ENCODE peak calls at places on chromosomes 13 and 19, in nine cellular contexts. A is suprapubic skin, O is HCT116, T is endothelial cell of umbilical vein, Q is transverse colon, Z is GM23338, K is esophagus muscularis mucosa, C is SK-N-SH, P is K562. G is an unnamed sample.

GRCh38 chr19:29454109-29454508 is 71.7 kb upstream of the VSTM2B start:
- DNase-seq in A (no peak), P (no peak), C (no peak), Z (no peak), Q (no peak), K (peak; percentile 80), T (no peak), O (no peak), G (no peak)

GRCh38 chr13:20799726-20800416 is 26.1 kb upstream of the EEF1AKMT1 start:
- DNase-seq in Q (no peak), P (no peak), K (no peak), C (no peak), A (no peak), Z (no peak), T (peak; percentile 28), O (no peak), G (no peak)

GRCh38 chr13:41696163-41697003 is 239.0 kb downstream of the RGCC start:
- DNase-seq in Q (no peak), K (no peak), C (no peak), A (no peak), O (peak; percentile 61), Z (peak; percentile 63), T (peak; percentile 89), P (no peak), G (no peak)

GRCh38 chr19:38638461-38638860 is 9.0 kb upstream of the ACTN4 start:
- DNase-seq in C (no peak), A (no peak), K (no peak), O (no peak), Q (no peak), Z (no peak), P (no peak), T (no peak), G (no peak)

GRCh38 chr13:40615619-40616018 is 50.8 kb downstream of the FOXO1 start:
- DNase-seq in Z (no peak), A (no peak), P (no peak), T (no peak), K (peak; percentile 78), O (no peak), C (no peak), Q (no peak), G (no peak)

GRCh38 chr19:440391-441212 is 20.2 kb downstream of the SHC2 start:
- DNase-seq in C (no peak), Q (no peak), Z (no peak), K (no peak), A (no peak), T (no peak), P (no peak), O (no peak), G (no peak)

GRCh38 chr13:103638706-103639105 is 572.5 kb upstream of the SLC10A2 start:
- DNase-seq in Q (no peak), C (no peak), Z (no peak), O (no peak), T (no peak), K (no peak), A (no peak), P (no peak), G (no peak)

GRCh38 chr13:73857106-73857505 is 277.1 kb downstream of the KLF12 start:
- DNase-seq in P (no peak), T (no peak), Z (no peak), Q (no peak), A (no peak), C (no peak), O (no peak), K (no peak), G (no peak)

GRCh38 chr19:35932291-35932936 is 3.8 kb upstream of the LRFN3 start:
- DNase-seq in O (no peak), T (no peak), P (no peak), Z (peak; percentile 68), A (no peak), Q (no peak), K (no peak), C (no peak), G (no peak)

GRCh38 chr19:5057860-5058259 is 88.9 kb downstream of the KDM4B start:
- DNase-seq in P (peak; percentile 76), Z (peak; percentile 46), O (no peak), A (no peak), K (no peak), T (no peak), C (peak; percentile 80), Q (no peak), G (no peak)

GRCh38 chr19:49391581-49392399 is 3.7 kb downstream of the KASH5 start:
- DNase-seq in Q (peak; percentile 84), C (peak; percentile 88), Z (peak; percentile 91), P (peak; percentile 89), O (peak; percentile 60), A (no peak), K (no peak), T (peak; percentile 55), G (peak; percentile 79)

GRCh38 chr13:47945738-47946137 is 55.3 kb downstream of the SUCLA2 start:
- DNase-seq in T (no peak), Q (no peak), C (no peak), Z (no peak), O (no peak), P (no peak), A (no peak), K (no peak), G (no peak)

GRCh38 chr13:79593121-79593520 is 112.2 kb downstream of the NDFIP2 start:
- DNase-seq in Q (no peak), T (no peak), Z (no peak), A (no peak), O (no peak), K (no peak), P (no peak), C (no peak), G (no peak)

GRCh38 chr19:46503848-46504453 is 8.3 kb upstream of the PNMA8B start:
- DNase-seq in Z (peak; percentile 51), C (peak; percentile 74), P (no peak), O (no peak), Q (no peak), K (no peak), A (no peak), T (no peak), G (no peak)

GRCh38 chr13:44578064-44578394 is 1.9 kb upstream of the TSC22D1 start:
- DNase-seq in K (no peak), Q (no peak), A (no peak), O (no peak), Z (peak; percentile 64), T (no peak), C (peak; percentile 79), P (no peak), G (no peak)

GRCh38 chr13:44575035-44575434 is 1.1 kb downstream of the TSC22D1 start:
- DNase-seq in C (no peak), Z (no peak), T (no peak), O (no peak), P (no peak), Q (no peak), K (no peak), A (no peak), G (no peak)

GRCh38 chr13:44577236-44578063 is 1.3 kb upstream of the TSC22D1 start:
- DNase-seq in T (peak; percentile 96), Q (peak; percentile 98), P (peak; percentile 88), C (peak; percentile 96), Z (peak; percentile 98), O (peak; percentile 88), K (peak; percentile 98), A (peak; percentile 96), G (peak; percentile 93)

GRCh38 chr13:44575741-44576395 is at the start of gene TSC22D1:
- DNase-seq in K (no peak), P (no peak), A (no peak), C (peak; percentile 54), Q (peak; percentile 57), O (no peak), T (peak; percentile 62), Z (peak; percentile 56), G (no peak)

GRCh38 chr13:44576396-44577235 is 486 bp upstream of the TSC22D1 start:
- DNase-seq in O (no peak), K (no peak), P (peak; percentile 30), Z (no peak), A (no peak), C (peak; percentile 68), T (no peak), Q (peak; percentile 19), G (no peak)
- TF ChIP-seq POLR2AphosphoS5 in O (no peak), K (no peak), P (no peak), Z (no peak), A (no peak), C (peak; percentile 60), T (no peak), Q (no peak), G (no peak)

GRCh38 chr19:33063356-33064116 is 1.2 kb downstream of the RHPN2 start:
- DNase-seq in Q (peak; percentile 78), T (no peak), K (no peak), P (no peak), O (no peak), C (peak; percentile 57), Z (peak; percentile 41), A (no peak), G (no peak)
- H3K4me3 ChIP-seq in Q (peak overlapping the region; percentile 87), T (no peak overlapping the region), K (peak overlapping the region; percentile 63), P (peak overlapping the region; percentile 46), O (peak overlapping the region; percentile 89), C (peak overlapping the region; percentile 74), Z (peak overlapping the region; percentile 87), A (peak overlapping the region; percentile 56), G (peak overlapping the region; percentile 82)

GRCh38 chr19:8366961-8367326 is 3.0 kb downstream of the ANGPTL4 start:
- DNase-seq in P (no peak), A (no peak), T (no peak), Q (peak; percentile 30), C (no peak), O (no peak), K (no peak), Z (no peak), G (no peak)

GRCh38 chr19:8370176-8371010 is 6.4 kb downstream of the ANGPTL4 start:
- DNase-seq in K (no peak), O (no peak), A (no peak), C (no peak), Z (no peak), Q (no peak), T (no peak), P (no peak), G (no peak)

GRCh38 chr19:8368136-8368535 is 4.2 kb downstream of the ANGPTL4 start:
- DNase-seq in C (peak; percentile 8), A (no peak), Q (no peak), K (no peak), T (no peak), Z (no peak), O (no peak), P (no peak), G (no peak)

GRCh38 chr19:8366121-8366581 is 2.2 kb downstream of the ANGPTL4 start:
- DNase-seq in C (no peak), P (peak; percentile 15), O (no peak), T (no peak), Z (no peak), Q (no peak), K (no peak), A (no peak), G (no peak)

GRCh38 chr19:8367327-8368001 is 3.5 kb downstream of the ANGPTL4 start:
- DNase-seq in O (no peak), P (peak; percentile 49), K (no peak), Q (peak; percentile 87), A (peak; percentile 90), C (peak; percentile 95), Z (peak; percentile 84), T (peak; percentile 96), G (peak; percentile 96)
- TF ChIP-seq POLR2AphosphoS5 in O (peak; percentile 42), P (no peak), K (peak; percentile 56), Q (peak; percentile 64), A (no peak), C (peak; percentile 83), Z (no peak), T (peak; percentile 98), G (peak; percentile 70)

DNA sequence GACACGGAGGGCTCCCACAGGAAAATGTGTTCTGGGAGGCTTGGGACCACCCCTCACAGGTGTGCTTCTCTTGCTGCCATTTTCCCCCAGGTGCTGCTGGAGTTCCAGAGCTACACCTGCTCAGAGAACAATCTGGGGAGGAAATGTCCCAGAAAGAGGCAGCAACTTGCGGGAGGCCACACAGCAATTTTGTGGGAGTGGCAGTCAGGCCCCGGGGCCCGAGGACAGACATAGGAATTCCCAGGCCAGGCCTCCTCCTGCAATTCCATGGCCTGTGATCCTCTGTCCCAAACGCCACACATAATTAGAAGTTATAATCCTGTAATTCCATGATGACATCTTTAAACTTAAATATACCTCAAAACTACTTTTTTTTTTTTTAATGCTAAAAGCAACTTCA is 1.8 kb downstream of the RHPN2 start:
- DNase-seq in A (no peak), O (no peak), T (no peak), K (no peak), P (no peak), Z (no peak), C (no peak), Q (no peak), G (no peak)
- H3K4me3 ChIP-seq in A (no peak overlapping the region), O (peak overlapping the region; percentile 89), T (no peak overlapping the region), K (no peak overlapping the region), P (no peak overlapping the region), Z (peak overlapping the region; percentile 87), C (no peak overlapping the region), Q (peak overlapping the region; percentile 87), G (no peak overlapping the region)